ENCODE peak calls at places on chromosome 19, in ten cellular contexts. One of them, this sample, is unnamed.

GRCh38 chr19:48565090-48565489 is 13.1 kb downstream of the SULT2B1 start:
- DNase-seq in ovary: no peak
- DNase-seq in GM06990: no peak
- DNase-seq in HFF-Myc: no peak
- DNase-seq in foreskin fibroblast: peak; percentile 55
- DNase-seq in GM23338: no peak
- DNase-seq in upper lobe of right lung: no peak
- DNase-seq in left ventricle myocardium inferior: no peak
- DNase-seq in stomach: no peak
- DNase-seq in brain microvascular endothelial cell: peak; percentile 45
- DNase-seq in this sample: no peak

GRCh38 chr19:10724573-10725071 is 6.7 kb downstream of the DNM2 start:
- DNase-seq in left ventricle myocardium inferior: no peak
- DNase-seq in upper lobe of right lung: no peak
- DNase-seq in stomach: no peak
- DNase-seq in HFF-Myc: no peak
- DNase-seq in ovary: no peak
- DNase-seq in foreskin fibroblast: peak; percentile 48
- DNase-seq in GM06990: no peak
- DNase-seq in brain microvascular endothelial cell: no peak
- DNase-seq in GM23338: no peak
- DNase-seq in this sample: no peak

GRCh38 chr19:19385900-19386339 is 19.6 kb upstream of the GATAD2A start:
- DNase-seq in left ventricle myocardium inferior: no peak
- DNase-seq in GM06990: no peak
- DNase-seq in HFF-Myc: no peak
- DNase-seq in upper lobe of right lung: no peak
- DNase-seq in foreskin fibroblast: no peak
- DNase-seq in GM23338: peak; percentile 66
- DNase-seq in stomach: no peak
- DNase-seq in ovary: peak; percentile 38
- DNase-seq in brain microvascular endothelial cell: no peak
- DNase-seq in this sample: no peak

GRCh38 chr19:55643003-55643732 is at the start of gene ZNF581:
- DNase-seq in GM23338: peak; percentile 85
- DNase-seq in ovary: peak; percentile 74
- DNase-seq in foreskin fibroblast: peak; percentile 78
- DNase-seq in GM06990: peak; percentile 91
- DNase-seq in HFF-Myc: peak; percentile 42
- DNase-seq in upper lobe of right lung: peak; percentile 89
- DNase-seq in left ventricle myocardium inferior: peak; percentile 81
- DNase-seq in brain microvascular endothelial cell: peak; percentile 65
- DNase-seq in stomach: peak; percentile 83
- DNase-seq in this sample: peak; percentile 83

GRCh38 chr19:15463865-15464371 is 426 bp downstream of the RASAL3 start:
- DNase-seq in GM23338: peak; percentile 59
- DNase-seq in left ventricle myocardium inferior: no peak
- DNase-seq in upper lobe of right lung: no peak
- DNase-seq in foreskin fibroblast: no peak
- DNase-seq in ovary: no peak
- DNase-seq in HFF-Myc: no peak
- DNase-seq in stomach: peak; percentile 51
- DNase-seq in brain microvascular endothelial cell: no peak
- DNase-seq in GM06990: peak; percentile 77
- DNase-seq in this sample: peak; percentile 88

GRCh38 chr19:58570770-58571574 is 2.2 kb downstream of the MZF1 start:
- DNase-seq in GM06990: no peak
- DNase-seq in HFF-Myc: no peak
- DNase-seq in brain microvascular endothelial cell: no peak
- DNase-seq in upper lobe of right lung: peak; percentile 63
- DNase-seq in stomach: no peak
- DNase-seq in foreskin fibroblast: no peak
- DNase-seq in left ventricle myocardium inferior: peak; percentile 13
- DNase-seq in ovary: peak; percentile 33
- DNase-seq in GM23338: no peak
- DNase-seq in this sample: no peak

GRCh38 chr19:4713384-4713951 is 10.2 kb downstream of the DPP9 start:
- DNase-seq in stomach: peak; percentile 96
- DNase-seq in HFF-Myc: peak; percentile 91
- DNase-seq in upper lobe of right lung: peak; percentile 76
- DNase-seq in GM23338: no peak
- DNase-seq in brain microvascular endothelial cell: peak; percentile 96
- DNase-seq in ovary: peak; percentile 60
- DNase-seq in foreskin fibroblast: peak; percentile 91
- DNase-seq in left ventricle myocardium inferior: peak; percentile 85
- DNase-seq in GM06990: no peak
- DNase-seq in this sample: no peak

GRCh38 chr19:49637865-49638350 is 2.0 kb downstream of the RRAS start:
- DNase-seq in ovary: peak; percentile 81
- DNase-seq in GM06990: no peak
- DNase-seq in foreskin fibroblast: peak; percentile 81
- DNase-seq in upper lobe of right lung: peak; percentile 92
- DNase-seq in GM23338: peak; percentile 71
- DNase-seq in stomach: peak; percentile 85
- DNase-seq in brain microvascular endothelial cell: peak; percentile 62
- DNase-seq in HFF-Myc: peak; percentile 50
- DNase-seq in left ventricle myocardium inferior: peak; percentile 92
- DNase-seq in this sample: no peak

GRCh38 chr19:52961981-52962380 is 700 bp downstream of the ZNF816 start:
- DNase-seq in ovary: no peak
- DNase-seq in stomach: no peak
- DNase-seq in brain microvascular endothelial cell: peak; percentile 1
- DNase-seq in GM23338: no peak
- DNase-seq in HFF-Myc: no peak
- DNase-seq in foreskin fibroblast: no peak
- DNase-seq in left ventricle myocardium inferior: no peak
- DNase-seq in GM06990: no peak
- DNase-seq in upper lobe of right lung: no peak
- DNase-seq in this sample: no peak

GRCh38 chr19:49684251-49684982 is 5.0 kb upstream of the ADM5 start:
- DNase-seq in ovary: no peak
- DNase-seq in GM06990: no peak
- DNase-seq in brain microvascular endothelial cell: no peak
- DNase-seq in foreskin fibroblast: no peak
- DNase-seq in HFF-Myc: no peak
- DNase-seq in GM23338: peak; percentile 75
- DNase-seq in stomach: no peak
- DNase-seq in left ventricle myocardium inferior: no peak
- DNase-seq in upper lobe of right lung: no peak
- DNase-seq in this sample: no peak

GRCh38 chr19:3509566-3509989 is 3.5 kb downstream of the FZR1 start:
- DNase-seq in brain microvascular endothelial cell: peak; percentile 68
- DNase-seq in GM23338: no peak
- DNase-seq in left ventricle myocardium inferior: no peak
- DNase-seq in stomach: no peak
- DNase-seq in HFF-Myc: peak; percentile 35
- DNase-seq in upper lobe of right lung: no peak
- DNase-seq in ovary: no peak
- DNase-seq in GM06990: no peak
- DNase-seq in foreskin fibroblast: peak; percentile 48
- DNase-seq in this sample: no peak

GRCh38 chr19:15464394-15465385 is at the start of gene RASAL3:
- DNase-seq in GM23338: peak; percentile 49
- DNase-seq in left ventricle myocardium inferior: no peak
- DNase-seq in brain microvascular endothelial cell: no peak
- DNase-seq in GM06990: peak; percentile 72
- DNase-seq in upper lobe of right lung: no peak
- DNase-seq in stomach: no peak
- DNase-seq in ovary: no peak
- DNase-seq in foreskin fibroblast: no peak
- DNase-seq in HFF-Myc: no peak
- DNase-seq in this sample: peak; percentile 69

GRCh38 chr19:8517551-8518442 is 3.8 kb upstream of the ZNF414 start:
- DNase-seq in GM06990: no peak
- DNase-seq in upper lobe of right lung: no peak
- DNase-seq in brain microvascular endothelial cell: no peak
- DNase-seq in HFF-Myc: no peak
- DNase-seq in foreskin fibroblast: peak; percentile 56
- DNase-seq in stomach: no peak
- DNase-seq in left ventricle myocardium inferior: no peak
- DNase-seq in ovary: no peak
- DNase-seq in GM23338: no peak
- DNase-seq in this sample: peak; percentile 72

GRCh38 chr19:8638078-8638619 is 7.7 kb downstream of the NFILZ start:
- DNase-seq in left ventricle myocardium inferior: peak; percentile 39
- DNase-seq in ovary: no peak
- DNase-seq in HFF-Myc: no peak
- DNase-seq in upper lobe of right lung: peak; percentile 67
- DNase-seq in brain microvascular endothelial cell: peak; percentile 36
- DNase-seq in stomach: peak; percentile 33
- DNase-seq in GM06990: no peak
- DNase-seq in foreskin fibroblast: no peak
- DNase-seq in GM23338: no peak
- DNase-seq in this sample: no peak

DNA sequence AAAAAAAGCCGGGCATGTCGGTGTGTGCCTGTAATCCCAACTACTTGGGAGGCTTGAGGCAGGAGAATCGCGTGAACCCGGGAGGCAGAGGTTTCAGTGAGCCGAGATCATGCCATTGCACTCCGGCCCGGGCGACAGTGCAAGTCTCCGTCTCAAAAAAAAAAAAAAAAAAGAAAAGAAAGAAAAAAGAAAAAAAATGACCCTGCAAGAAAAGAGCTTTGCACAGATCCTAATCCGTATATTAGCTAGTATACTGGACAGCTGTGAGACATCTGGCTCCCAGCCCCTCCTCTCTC is 1.0 kb upstream of the AKT2 start:
- DNase-seq in upper lobe of right lung: no peak
- DNase-seq in stomach: no peak
- DNase-seq in GM06990: no peak
- DNase-seq in GM23338: no peak
- DNase-seq in HFF-Myc: no peak
- DNase-seq in brain microvascular endothelial cell: no peak
- DNase-seq in ovary: no peak
- DNase-seq in left ventricle myocardium inferior: no peak
- DNase-seq in foreskin fibroblast: no peak
- DNase-seq in this sample: no peak
- H3K4me3 ChIP-seq in upper lobe of right lung: peak overlapping the region; percentile 78
- H3K4me3 ChIP-seq in stomach: peak overlapping the region; percentile 97
- H3K4me3 ChIP-seq in GM06990: no peak overlapping the region
- H3K4me3 ChIP-seq in GM23338: peak overlapping the region; percentile 51
- H3K4me3 ChIP-seq in HFF-Myc: peak overlapping the region; percentile 45
- H3K4me3 ChIP-seq in brain microvascular endothelial cell: no peak overlapping the region
- H3K4me3 ChIP-seq in ovary: peak overlapping the region; percentile 45
- H3K4me3 ChIP-seq in left ventricle myocardium inferior: peak overlapping the region; percentile 83
- H3K4me3 ChIP-seq in foreskin fibroblast: peak overlapping the region; percentile 18
- H3K4me3 ChIP-seq in this sample: peak overlapping the region; percentile 66

GRCh38 chr19:46515290-46515609 is 19.6 kb upstream of the PNMA8B start:
- DNase-seq in HFF-Myc: no peak
- DNase-seq in stomach: no peak
- DNase-seq in brain microvascular endothelial cell: no peak
- DNase-seq in foreskin fibroblast: no peak
- DNase-seq in GM06990: no peak
- DNase-seq in upper lobe of right lung: no peak
- DNase-seq in GM23338: no peak
- DNase-seq in ovary: no peak
- DNase-seq in left ventricle myocardium inferior: no peak
- DNase-seq in this sample: no peak
- H3K4me3 ChIP-seq in HFF-Myc: no peak overlapping the region
- H3K4me3 ChIP-seq in stomach: no peak overlapping the region
- H3K4me3 ChIP-seq in brain microvascular endothelial cell: no peak overlapping the region
- H3K4me3 ChIP-seq in foreskin fibroblast: no peak overlapping the region
- H3K4me3 ChIP-seq in GM06990: no peak overlapping the region
- H3K4me3 ChIP-seq in upper lobe of right lung: no peak overlapping the region
- H3K4me3 ChIP-seq in GM23338: no peak overlapping the region
- H3K4me3 ChIP-seq in ovary: no peak overlapping the region
- H3K4me3 ChIP-seq in left ventricle myocardium inferior: no peak overlapping the region
- H3K4me3 ChIP-seq in this sample: no peak overlapping the region

DNA sequence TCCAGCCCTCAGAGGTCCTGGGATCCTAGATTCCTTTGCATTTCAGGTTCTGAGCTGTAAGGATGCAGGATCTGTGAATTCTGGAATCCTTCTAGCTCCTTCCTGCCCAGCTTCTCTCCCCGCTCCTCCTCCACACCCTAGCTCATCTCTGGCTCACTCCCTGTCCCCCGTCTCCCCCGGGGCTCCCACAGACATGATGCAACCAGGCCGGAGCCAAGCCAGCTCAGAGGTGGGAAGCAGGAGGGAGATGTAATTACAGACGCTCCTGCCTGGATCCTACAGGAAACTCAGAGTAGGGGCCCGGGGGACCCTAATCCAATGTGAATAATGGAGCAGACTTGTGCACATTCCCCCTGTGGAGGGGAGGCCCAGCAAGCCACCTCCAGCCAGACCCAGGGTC is 4.5 kb downstream of the GNG8 start:
- DNase-seq in upper lobe of right lung: no peak
- DNase-seq in foreskin fibroblast: no peak
- DNase-seq in ovary: peak; percentile 53
- DNase-seq in left ventricle myocardium inferior: peak; percentile 67
- DNase-seq in stomach: no peak
- DNase-seq in HFF-Myc: no peak
- DNase-seq in GM23338: peak; percentile 34
- DNase-seq in GM06990: no peak
- DNase-seq in brain microvascular endothelial cell: no peak
- DNase-seq in this sample: no peak
- H3K4me3 ChIP-seq in upper lobe of right lung: no peak overlapping the region
- H3K4me3 ChIP-seq in foreskin fibroblast: no peak overlapping the region
- H3K4me3 ChIP-seq in ovary: no peak overlapping the region
- H3K4me3 ChIP-seq in left ventricle myocardium inferior: no peak overlapping the region
- H3K4me3 ChIP-seq in stomach: no peak overlapping the region
- H3K4me3 ChIP-seq in HFF-Myc: no peak overlapping the region
- H3K4me3 ChIP-seq in GM23338: no peak overlapping the region
- H3K4me3 ChIP-seq in GM06990: no peak overlapping the region
- H3K4me3 ChIP-seq in brain microvascular endothelial cell: no peak overlapping the region
- H3K4me3 ChIP-seq in this sample: no peak overlapping the region

GRCh38 chr19:982567-983170 is 1.5 kb upstream of the WDR18 start:
- DNase-seq in ovary: peak; percentile 73
- DNase-seq in brain microvascular endothelial cell: peak; percentile 29
- DNase-seq in GM23338: peak; percentile 83
- DNase-seq in stomach: peak; percentile 79
- DNase-seq in GM06990: peak; percentile 86
- DNase-seq in HFF-Myc: no peak
- DNase-seq in left ventricle myocardium inferior: peak; percentile 74
- DNase-seq in upper lobe of right lung: peak; percentile 88
- DNase-seq in foreskin fibroblast: peak; percentile 40
- DNase-seq in this sample: no peak
- H3K4me3 ChIP-seq in ovary: peak overlapping the region; percentile 30
- H3K4me3 ChIP-seq in brain microvascular endothelial cell: peak overlapping the region; percentile 41
- H3K4me3 ChIP-seq in GM23338: peak overlapping the region; percentile 38
- H3K4me3 ChIP-seq in stomach: peak overlapping the region; percentile 28
- H3K4me3 ChIP-seq in GM06990: peak overlapping the region; percentile 19
- H3K4me3 ChIP-seq in HFF-Myc: no peak overlapping the region
- H3K4me3 ChIP-seq in left ventricle myocardium inferior: peak overlapping the region; percentile 60
- H3K4me3 ChIP-seq in upper lobe of right lung: peak overlapping the region; percentile 29
- H3K4me3 ChIP-seq in foreskin fibroblast: peak overlapping the region; percentile 44
- H3K4me3 ChIP-seq in this sample: peak overlapping the region; percentile 25

GRCh38 chr19:23764781-23765180 is 6.1 kb upstream of the ZNF681 start:
- DNase-seq in brain microvascular endothelial cell: no peak
- DNase-seq in ovary: no peak
- DNase-seq in HFF-Myc: no peak
- DNase-seq in upper lobe of right lung: no peak
- DNase-seq in foreskin fibroblast: no peak
- DNase-seq in GM06990: no peak
- DNase-seq in GM23338: no peak
- DNase-seq in stomach: no peak
- DNase-seq in left ventricle myocardium inferior: no peak
- DNase-seq in this sample: no peak
- H3K4me3 ChIP-seq in brain microvascular endothelial cell: no peak overlapping the region
- H3K4me3 ChIP-seq in ovary: no peak overlapping the region
- H3K4me3 ChIP-seq in HFF-Myc: no peak overlapping the region
- H3K4me3 ChIP-seq in upper lobe of right lung: no peak overlapping the region
- H3K4me3 ChIP-seq in foreskin fibroblast: no peak overlapping the region
- H3K4me3 ChIP-seq in GM06990: no peak overlapping the region
- H3K4me3 ChIP-seq in GM23338: peak overlapping the region; percentile 87
- H3K4me3 ChIP-seq in stomach: no peak overlapping the region
- H3K4me3 ChIP-seq in left ventricle myocardium inferior: no peak overlapping the region
- H3K4me3 ChIP-seq in this sample: no peak overlapping the region